ENCODE peak calls at places on chromosome 2, in six cellular contexts. I is IMR-90, C is trophoblast cell, Q is H1, L is H9, U is mesenchymal stem cell. P is an unnamed sample.

GRCh38 chr2:71511776-71512175 is 58.4 kb downstream of the DYSF start:
- DNase-seq in I (no peak), U (no peak), C (no peak), L (no peak), Q (no peak), P (no peak)

GRCh38 chr2:188399159-188399558 is 107.5 kb downstream of the GULP1 start:
- DNase-seq in C (no peak), I (peak; percentile 69), Q (no peak), L (no peak), U (peak; percentile 45), P (no peak)

GRCh38 chr2:169509230-169509917 is at the start of gene KLHL41:
- DNase-seq in Q (no peak), L (no peak), U (no peak), I (peak; percentile 50), C (no peak), P (no peak)

GRCh38 chr2:30666307-30666874 is 140.9 kb downstream of the CAPN13 start:
- DNase-seq in C (peak; percentile 86), L (peak; percentile 21), U (peak; percentile 99), I (peak; percentile 99), Q (no peak), P (no peak)

GRCh38 chr2:9440058-9440727 is 16.7 kb downstream of the CPSF3 start:
- DNase-seq in I (peak; percentile 82), U (peak; percentile 62), L (no peak), Q (no peak), C (no peak), P (no peak)

GRCh38 chr2:196266351-196266750 is 95.0 kb upstream of the STK17B start:
- DNase-seq in L (no peak), C (no peak), U (no peak), Q (no peak), I (no peak), P (no peak)

GRCh38 chr2:39377226-39377939 is 59.7 kb downstream of the MAP4K3 start:
- DNase-seq in L (no peak), U (peak; percentile 43), C (peak; percentile 14), I (no peak), Q (no peak), P (no peak)

GRCh38 chr2:197183355-197183754 is 127.2 kb downstream of the ANKRD44 start:
- DNase-seq in U (peak; percentile 21), C (no peak), I (peak; percentile 49), L (no peak), Q (no peak), P (no peak)

GRCh38 chr2:170324640-170325046 is 146.7 kb downstream of the MYO3B start:
- DNase-seq in L (peak; percentile 84), U (peak; percentile 52), C (peak; percentile 61), Q (peak; percentile 75), I (peak; percentile 37), P (peak; percentile 72)

GRCh38 chr2:85886585-85886984 is 2.2 kb downstream of the ST3GAL5 start:
- DNase-seq in Q (no peak), I (peak; percentile 99), L (no peak), U (peak; percentile 98), C (peak; percentile 37), P (no peak)

DNA sequence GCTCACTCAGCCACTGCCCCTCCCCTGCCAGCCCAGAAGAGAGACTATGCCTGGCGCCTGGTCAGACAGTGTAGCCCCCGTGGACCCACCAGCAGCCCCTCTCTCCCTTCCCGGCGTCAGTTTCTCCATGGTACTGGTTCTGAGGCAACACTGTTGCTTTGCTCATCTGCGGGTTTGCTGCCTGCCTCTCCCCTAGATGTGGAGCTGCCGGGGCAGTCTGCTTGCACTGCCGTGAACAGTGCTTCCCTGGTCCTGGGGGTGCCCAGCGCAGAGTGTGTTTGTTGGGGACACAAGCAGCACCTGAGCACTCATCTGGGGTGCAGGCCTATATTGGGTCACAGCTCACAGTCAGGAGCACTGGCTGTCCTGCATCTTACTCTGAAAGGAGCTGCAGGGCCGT is 309.9 kb downstream of the NDUFA10 start:
- DNase-seq in I (no peak), Q (no peak), U (no peak), C (no peak), L (peak; percentile 14), P (no peak)
- H3K18ac ChIP-seq in I (no peak overlapping the region), Q (no peak overlapping the region), U (no peak overlapping the region), C (no peak overlapping the region), L (no peak overlapping the region), P (no peak overlapping the region)

GRCh38 chr2:237966565-237967462 is at the start of gene UBE2F:
- DNase-seq in I (peak; percentile 95), Q (peak; percentile 81), L (peak; percentile 97), C (peak; percentile 99), U (peak; percentile 97), P (peak; percentile 94)

GRCh38 chr2:237964578-237965404 is 2.0 kb upstream of the UBE2F start:
- DNase-seq in U (no peak), Q (no peak), I (peak; percentile 86), L (no peak), C (peak; percentile 99), P (no peak)

GRCh38 chr2:237966250-237966564 is 607 bp upstream of the UBE2F start:
- DNase-seq in Q (no peak), L (no peak), C (no peak), U (no peak), I (no peak), P (no peak)

GRCh38 chr2:237968048-237968862 is 1.4 kb downstream of the UBE2F start:
- DNase-seq in U (peak; percentile 55), I (peak; percentile 71), Q (no peak), C (peak; percentile 88), L (peak; percentile 43), P (no peak)

DNA sequence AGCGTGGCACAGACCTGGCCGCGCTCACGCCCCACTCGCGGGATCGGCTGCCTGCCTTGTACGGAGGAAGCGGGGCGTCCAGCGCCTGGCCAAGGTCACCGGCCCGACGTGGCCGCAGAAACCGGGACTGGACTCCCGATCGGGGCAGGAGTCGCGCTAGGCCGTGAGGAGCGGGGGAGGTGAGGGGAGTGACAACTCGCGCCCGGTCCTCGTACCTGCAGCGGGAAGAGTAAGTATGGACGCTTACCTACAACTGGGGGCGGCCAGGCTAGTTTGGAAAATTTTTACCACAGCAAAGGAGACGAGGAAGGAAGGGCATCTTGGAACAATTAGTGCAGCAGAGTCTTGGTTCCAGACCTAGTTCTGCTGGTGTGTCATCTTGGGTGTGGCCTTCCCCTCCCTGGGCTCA is 653 bp downstream of the UBE2F start:
- DNase-seq in I (no peak), L (no peak), Q (no peak), U (peak; percentile 33), C (peak; percentile 41), P (no peak)
- H3K4me2 ChIP-seq in I (peak overlapping the region; percentile 93), L (peak overlapping the region; percentile 82), Q (peak overlapping the region; percentile 84), U (peak overlapping the region; percentile 90), C (peak overlapping the region; percentile 97), P (peak overlapping the region; percentile 88)

DNA sequence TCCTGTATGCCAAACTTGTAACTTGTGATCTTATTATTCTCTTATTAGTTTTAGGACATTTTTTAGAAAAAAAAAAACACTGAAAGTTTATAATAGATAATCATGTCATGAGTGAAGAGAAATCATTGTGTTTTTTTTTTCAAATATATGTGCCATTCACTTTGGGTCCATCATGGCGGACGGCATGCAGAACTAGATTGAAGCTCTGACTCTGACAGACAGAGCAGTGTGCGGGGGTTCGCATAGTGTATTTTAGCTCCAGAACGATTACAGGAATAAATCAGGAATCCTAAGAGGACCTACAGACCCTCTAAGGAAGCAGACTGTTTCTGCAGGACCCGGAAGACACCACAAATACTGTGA is 484.4 kb upstream of the REG3G start:
- DNase-seq in C (no peak), U (no peak), L (no peak), I (no peak), Q (no peak), P (no peak)
- H4K91ac ChIP-seq in C (no peak overlapping the region), U (no peak overlapping the region), L (no peak overlapping the region), I (no peak overlapping the region), Q (no peak overlapping the region), P (no peak overlapping the region)

GRCh38 chr2:42132966-42133641 is 36.0 kb upstream of the EML4 start:
- DNase-seq in Q (no peak), L (peak; percentile 65), U (peak; percentile 95), I (peak; percentile 98), C (peak; percentile 93), P (peak; percentile 63)
- H3K18ac ChIP-seq in Q (peak overlapping the region; percentile 94), L (no peak overlapping the region), U (peak overlapping the region; percentile 91), I (peak overlapping the region; percentile 47), C (peak overlapping the region; percentile 76), P (peak overlapping the region; percentile 63)

GRCh38 chr2:177058747-177059146 is 153.8 kb upstream of the HNRNPA3 start:
- DNase-seq in L (no peak), Q (no peak), U (no peak), C (no peak), I (no peak), P (no peak)
- H3K4me2 ChIP-seq in L (no peak overlapping the region), Q (no peak overlapping the region), U (no peak overlapping the region), C (no peak overlapping the region), I (no peak overlapping the region), P (no peak overlapping the region)

DNA sequence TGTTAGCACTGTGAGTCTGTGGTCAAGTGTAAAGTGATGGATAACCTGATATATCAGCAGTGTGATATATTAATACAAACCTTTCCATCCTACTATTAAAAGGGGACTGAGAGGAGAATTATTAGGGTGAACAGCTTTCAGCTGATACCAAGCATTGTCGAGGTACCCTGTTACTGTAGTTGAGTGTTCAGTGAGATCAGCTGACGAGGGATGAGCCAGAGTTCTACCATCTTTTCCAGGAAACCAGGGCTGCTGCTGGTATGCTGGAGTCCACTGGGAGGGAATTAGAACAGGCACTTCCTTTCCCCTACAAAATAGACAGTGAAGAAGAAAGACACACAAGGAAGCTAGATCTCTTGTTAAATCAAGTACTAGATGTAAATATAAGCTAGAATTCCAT is 408 bp downstream of the IL18RAP start:
- DNase-seq in I (no peak), L (no peak), Q (no peak), U (no peak), C (no peak), P (no peak)
- H4K91ac ChIP-seq in I (no peak overlapping the region), L (no peak overlapping the region), Q (no peak overlapping the region), U (no peak overlapping the region), C (no peak overlapping the region), P (no peak overlapping the region)